ENCODE peak calls at places on chromosomes 4 and X, in nine cellular contexts. R, I, Y, H, E, D, G, U and A are unnamed samples.

GRCh38 chr4:173014113-173014558 is 154.5 kb upstream of the GALNT7 start:
- DNase-seq in R (peak; percentile 90), G (no peak), E (no peak), I (no peak), D (no peak), H (no peak), Y (no peak), U (peak; percentile 30), A (no peak)

GRCh38 chr4:144421839-144422565 is 224.0 kb upstream of the HHIP start:
- DNase-seq in Y (no peak), G (no peak), R (no peak), E (no peak), U (no peak), D (no peak), I (no peak), H (no peak), A (no peak)

GRCh38 chrX:68183612-68184214 is 249.6 kb downstream of the OPHN1 start:
- DNase-seq in E (no peak), H (no peak), R (no peak), Y (no peak), G (no peak), I (no peak), D (no peak), U (peak; percentile 9), A (peak; percentile 14)

GRCh38 chrX:121570072-121570841 is 522.8 kb downstream of the GLUD2 start:
- DNase-seq in H (no peak), Y (no peak), D (no peak), I (no peak), R (no peak), G (no peak), E (no peak), U (no peak), A (peak; percentile 28)

GRCh38 chr4:150033937-150034336 is 44.3 kb upstream of the DCLK2 start:
- DNase-seq in U (no peak), D (no peak), I (no peak), G (no peak), E (no peak), Y (no peak), R (no peak), H (no peak), A (no peak)

GRCh38 chrX:120504569-120504968 is 35.5 kb upstream of the LAMP2 start:
- DNase-seq in G (no peak), H (no peak), Y (no peak), U (no peak), I (no peak), E (no peak), R (no peak), D (no peak), A (no peak)

GRCh38 chrX:123361371-123361770 is 177.3 kb downstream of the GRIA3 start:
- DNase-seq in E (no peak), I (no peak), H (no peak), D (no peak), U (no peak), R (peak; percentile 39), Y (no peak), G (no peak), A (no peak)

GRCh38 chr4:169225058-169225751 is 45.6 kb downstream of the SH3RF1 start:
- DNase-seq in Y (no peak), R (no peak), I (no peak), H (no peak), E (no peak), U (peak; percentile 25), G (no peak), D (no peak), A (peak; percentile 52)

GRCh38 chrX:80808854-80809493 is 703 bp downstream of the BRWD3 start:
- DNase-seq in H (peak; percentile 30), G (peak; percentile 20), D (peak; percentile 36), R (peak; percentile 68), U (no peak), I (peak; percentile 45), E (peak; percentile 7), Y (no peak), A (peak; percentile 31)

GRCh38 chrX:30489323-30489722 is 88.2 kb downstream of the TASL start:
- DNase-seq in E (no peak), I (no peak), D (no peak), R (peak; percentile 50), G (no peak), H (no peak), Y (no peak), U (no peak), A (peak; percentile 42)

GRCh38 chr4:138775890-138776289 is 239.7 kb upstream of the NOCT start:
- DNase-seq in D (no peak), U (peak; percentile 66), E (no peak), I (no peak), Y (no peak), G (no peak), H (peak; percentile 14), R (no peak), A (peak; percentile 6)

GRCh38 chrX:31832263-31832662 is 760.4 kb upstream of the FTHL17 start:
- DNase-seq in E (no peak), G (no peak), Y (no peak), D (no peak), I (no peak), H (no peak), U (no peak), R (no peak), A (no peak)

GRCh38 chrX:33465137-33465536 is 253.8 kb upstream of the DMD start:
- DNase-seq in D (no peak), E (no peak), R (no peak), I (no peak), Y (no peak), U (no peak), G (no peak), H (no peak), A (no peak)

GRCh38 chrX:20517565-20517964 is 250.9 kb upstream of the RPS6KA3 start:
- DNase-seq in I (no peak), D (no peak), E (no peak), H (no peak), U (no peak), G (no peak), R (no peak), Y (no peak), A (no peak)

GRCh38 chrX:40105016-40105790 is 7.4 kb upstream of the BCOR start:
- DNase-seq in I (peak; percentile 54), D (peak; percentile 55), H (peak; percentile 46), Y (no peak), R (peak; percentile 83), G (no peak), E (peak; percentile 44), U (no peak), A (peak; percentile 63)

GRCh38 chrX:2774776-2775175 is 22.9 kb downstream of the XG start:
- DNase-seq in H (no peak), G (no peak), R (no peak), I (no peak), D (no peak), Y (no peak), E (no peak), U (no peak), A (no peak)

GRCh38 chrX:29851971-29852605 is 363.3 kb upstream of the MAGEB2 start:
- DNase-seq in E (no peak), U (no peak), D (no peak), G (no peak), Y (no peak), H (no peak), R (no peak), I (no peak), A (no peak)

GRCh38 chrX:8405631-8406030 is 59.0 kb upstream of the VCX3B start:
- DNase-seq in H (no peak), R (no peak), I (no peak), E (no peak), G (no peak), U (no peak), Y (no peak), D (no peak), A (no peak)

GRCh38 chrX:19875051-19875432 is 12.4 kb downstream of the SH3KBP1 start:
- DNase-seq in G (no peak), H (no peak), Y (no peak), E (no peak), U (peak; percentile 75), I (no peak), D (no peak), R (no peak), A (peak; percentile 50)

GRCh38 chr4:104393649-104394048 is 101.0 kb downstream of the CXXC4 start:
- DNase-seq in Y (no peak), D (no peak), U (no peak), I (no peak), H (no peak), E (no peak), G (no peak), R (no peak), A (no peak)

GRCh38 chr4:65861993-65862392 is 191.7 kb upstream of the EPHA5 start:
- DNase-seq in D (no peak), G (no peak), Y (no peak), H (no peak), I (no peak), E (no peak), R (no peak), U (no peak), A (no peak)

GRCh38 chrX:19964017-19964710 is 26.7 kb downstream of the BCLAF3 start:
- DNase-seq in Y (no peak), I (no peak), G (no peak), R (no peak), U (no peak), H (no peak), E (no peak), D (peak; percentile 29), A (peak; percentile 54)

GRCh38 chr4:7584133-7584532 is 149.4 kb upstream of the PSAPL1 start:
- DNase-seq in I (no peak), D (no peak), E (no peak), H (no peak), G (no peak), Y (no peak), U (no peak), R (no peak), A (no peak)

GRCh38 chr4:96009720-96010119 is 169.8 kb downstream of the PDHA2 start:
- DNase-seq in G (no peak), Y (no peak), D (no peak), H (no peak), U (no peak), R (no peak), I (no peak), E (no peak), A (no peak)

GRCh38 chrX:150062292-150063137 is 124.2 kb upstream of the EOLA2 start:
- DNase-seq in R (no peak), H (no peak), G (peak; percentile 39), U (no peak), D (no peak), I (no peak), Y (no peak), E (no peak), A (no peak)

GRCh38 chr4:41256131-41256739 is 493 bp upstream of the UCHL1 start:
- DNase-seq in I (no peak), Y (no peak), D (no peak), R (peak; percentile 72), G (no peak), U (no peak), H (no peak), E (no peak), A (no peak)

GRCh38 chr4:180932365-180933001 is 1310.7 kb upstream of the TENM3 start:
- DNase-seq in H (no peak), R (no peak), Y (no peak), E (no peak), D (no peak), U (no peak), G (no peak), I (no peak), A (no peak)

GRCh38 chr4:156725257-156725656 is 246.3 kb downstream of the PDGFC start:
- DNase-seq in G (no peak), I (peak; percentile 51), U (no peak), E (peak; percentile 25), H (peak; percentile 6), D (no peak), Y (no peak), R (no peak), A (no peak)

GRCh38 chr4:48546336-48546735 is 56.3 kb downstream of the ZAR1 start:
- DNase-seq in I (no peak), U (peak; percentile 57), E (no peak), G (no peak), H (no peak), D (no peak), Y (peak; percentile 1), R (peak; percentile 65), A (peak; percentile 50)

GRCh38 chr4:72209600-72209999 is 177.8 kb downstream of the NPFFR2 start:
- DNase-seq in I (no peak), D (no peak), U (no peak), H (no peak), R (no peak), E (no peak), G (no peak), Y (no peak), A (no peak)

GRCh38 chrX:40550069-40550468 is 30.7 kb upstream of the ATP6AP2 start:
- DNase-seq in R (no peak), H (no peak), U (no peak), Y (no peak), E (no peak), G (no peak), I (no peak), D (no peak), A (no peak)